ENCODE peak calls at places on chromosomes 13 and 19, in five cellular contexts. L, Q, W, Y and A are unnamed samples.
A peak's percentile ranks its signal among the peaks of the same experiment; 100 is the strongest.

GRCh38 chr19:19956431-19957075 is 55.8 kb downstream of the ZNF93 start:
- DNase-seq in Q (no peak), L (no peak), Y (no peak), W (no peak), A (no peak)

GRCh38 chr19:7500811-7501450 is 12.1 kb upstream of the PEX11G start:
- DNase-seq in Q (no peak), Y (peak; percentile 62), W (no peak), L (peak; percentile 74), A (peak; percentile 88)

GRCh38 chr13:26253787-26254582 is at the start of gene CDK8:
- DNase-seq in W (peak; percentile 76), L (peak; percentile 92), Y (peak; percentile 84), Q (peak; percentile 93), A (peak; percentile 92)

GRCh38 chr13:52713894-52714293 is 25.7 kb downstream of the CNMD start:
- DNase-seq in L (peak; percentile 15), W (no peak), Q (no peak), Y (no peak), A (no peak)

GRCh38 chr13:52405767-52406494 is at the start of gene THSD1:
- DNase-seq in Y (peak; percentile 34), W (no peak), L (peak; percentile 24), Q (peak; percentile 71), A (no peak)

GRCh38 chr19:46232938-46233621 is 3.5 kb downstream of the IGFL1 start:
- DNase-seq in L (no peak), Y (no peak), W (no peak), Q (no peak), A (no peak)

GRCh38 chr13:74270018-74270417 is 135.8 kb upstream of the KLF12 start:
- DNase-seq in L (no peak), Q (no peak), W (no peak), Y (no peak), A (no peak)

GRCh38 chr13:94620286-94620896 is 18.7 kb downstream of the GPR180 start:
- DNase-seq in L (no peak), Q (no peak), Y (no peak), W (no peak), A (peak; percentile 53)

GRCh38 chr13:78137404-78138142 is 218.9 kb upstream of the EDNRB start:
- DNase-seq in Q (no peak), W (no peak), L (no peak), Y (no peak), A (peak; percentile 62)

GRCh38 chr19:43798546-43799409 is 3.5 kb downstream of the LYPD5 start:
- DNase-seq in Q (no peak), L (peak; percentile 69), W (no peak), Y (peak; percentile 52), A (peak; percentile 66)

GRCh38 chr13:43388282-43389034 is 365.1 kb downstream of the DNAJC15 start:
- DNase-seq in Q (no peak), Y (peak; percentile 49), W (no peak), L (no peak), A (peak; percentile 52)

GRCh38 chr13:103133551-103133950 is 67.3 kb upstream of the SLC10A2 start:
- DNase-seq in W (no peak), Q (no peak), Y (peak; percentile 20), L (no peak), A (no peak)

GRCh38 chr19:50968709-50969412 is 530 bp downstream of the KLK6 start:
- DNase-seq in Y (no peak), Q (no peak), W (no peak), L (no peak), A (no peak)

GRCh38 chr13:40231311-40231710 is 435.1 kb downstream of the FOXO1 start:
- DNase-seq in Q (no peak), Y (no peak), W (no peak), L (no peak), A (no peak)

GRCh38 chr13:52356327-52356726 is 49.6 kb downstream of the THSD1 start:
- DNase-seq in Q (no peak), W (no peak), L (no peak), Y (no peak), A (no peak)

GRCh38 chr13:95745752-95746151 is 68.8 kb downstream of the DNAJC3 start:
- DNase-seq in Q (no peak), Y (no peak), L (no peak), W (no peak), A (peak; percentile 20)

GRCh38 chr13:85538957-85539356 is 260.3 kb downstream of the SLITRK6 start:
- DNase-seq in Q (no peak), Y (no peak), L (no peak), W (no peak), A (no peak)

GRCh38 chr13:71054358-71054757 is 812.6 kb downstream of the DACH1 start:
- DNase-seq in Y (no peak), W (no peak), Q (no peak), L (no peak), A (no peak)

GRCh38 chr13:99383946-99384345 is 76.7 kb upstream of the GPR183 start:
- DNase-seq in Q (no peak), Y (no peak), W (no peak), L (no peak), A (no peak)

GRCh38 chr19:37361994-37362393 is 8.9 kb upstream of the ZNF527 start:
- DNase-seq in Q (no peak), L (no peak), W (no peak), Y (no peak), A (no peak)

GRCh38 chr19:44753932-44754742 is 5.6 kb downstream of the BCL3 start:
- DNase-seq in L (peak; percentile 98), W (peak; percentile 87), Q (peak; percentile 95), Y (peak; percentile 94), A (peak; percentile 95)

GRCh38 chr13:64688893-64689677 is 2541.1 kb downstream of the PCDH9 start:
- DNase-seq in Y (no peak), Q (no peak), W (no peak), L (no peak), A (no peak)

GRCh38 chr13:90184355-90184754 is 1163.1 kb upstream of the MIR17HG start:
- DNase-seq in L (no peak), Y (no peak), Q (no peak), W (no peak), A (peak; percentile 26)

GRCh38 chr19:43495082-43495481 is 9.5 kb downstream of the PHLDB3 start:
- DNase-seq in Y (no peak), Q (no peak), W (no peak), L (no peak), A (no peak)

GRCh38 chr13:84745051-84745551 is 862.8 kb upstream of the SLITRK1 start:
- DNase-seq in Y (no peak), L (no peak), Q (no peak), W (no peak), A (no peak)

GRCh38 chr19:2289714-2290435 is 7.9 kb upstream of the PEAK3 start:
- DNase-seq in W (no peak), Y (no peak), L (peak; percentile 53), Q (no peak), A (no peak)

GRCh38 chr13:103140001-103140671 is 73.9 kb upstream of the SLC10A2 start:
- DNase-seq in Q (no peak), Y (no peak), W (no peak), L (no peak), A (peak; percentile 63)

GRCh38 chr13:33794576-33794975 is 23.4 kb upstream of the RFC3 start:
- DNase-seq in Q (no peak), L (no peak), Y (no peak), W (no peak), A (no peak)

GRCh38 chr13:33798023-33798422 is 19.9 kb upstream of the RFC3 start:
- DNase-seq in W (no peak), Q (no peak), Y (no peak), L (no peak), A (no peak)

GRCh38 chr13:33793726-33794125 is 24.2 kb upstream of the RFC3 start:
- DNase-seq in L (no peak), Y (no peak), Q (no peak), W (no peak), A (no peak)

GRCh38 chr13:33797622-33798021 is 20.3 kb upstream of the RFC3 start:
- DNase-seq in Q (no peak), W (no peak), Y (peak; percentile 19), L (no peak), A (no peak)

GRCh38 chr13:33796095-33796494 is 21.9 kb upstream of the RFC3 start:
- DNase-seq in Q (no peak), W (no peak), L (no peak), Y (no peak), A (no peak)
- H3K4me1 ChIP-seq in Q (peaks cover 3% of the 10 kb centered on the region), W (no peaks in the 10 kb centered on the region), L (peaks cover 8% of the 10 kb centered on the region), Y (peaks cover 21% of the 10 kb centered on the region), A (no peaks in the 10 kb centered on the region)

GRCh38 chr13:44921931-44922758 is 67.1 kb downstream of the NUFIP1 start:
- DNase-seq in Q (peak; percentile 91), W (peak; percentile 62), Y (peak; percentile 80), L (peak; percentile 31), A (peak; percentile 52)
- H3K4me3 ChIP-seq in Q (no peak overlapping the region), W (no peak overlapping the region), Y (no peak overlapping the region), L (no peak overlapping the region), A (no peak overlapping the region)

GRCh38 chr19:48624791-48625723 is 5.8 kb downstream of the SPHK2 start:
- DNase-seq in Y (no peak), W (no peak), Q (peak; percentile 69), L (peak; percentile 79), A (peak; percentile 87)
- H3K4me1 ChIP-seq in Y (peaks cover 23% of the 10 kb centered on the region), W (peaks cover 24% of the 10 kb centered on the region), Q (peaks cover 24% of the 10 kb centered on the region), L (peaks cover 52% of the 10 kb centered on the region), A (peaks cover 5% of the 10 kb centered on the region)

DNA sequence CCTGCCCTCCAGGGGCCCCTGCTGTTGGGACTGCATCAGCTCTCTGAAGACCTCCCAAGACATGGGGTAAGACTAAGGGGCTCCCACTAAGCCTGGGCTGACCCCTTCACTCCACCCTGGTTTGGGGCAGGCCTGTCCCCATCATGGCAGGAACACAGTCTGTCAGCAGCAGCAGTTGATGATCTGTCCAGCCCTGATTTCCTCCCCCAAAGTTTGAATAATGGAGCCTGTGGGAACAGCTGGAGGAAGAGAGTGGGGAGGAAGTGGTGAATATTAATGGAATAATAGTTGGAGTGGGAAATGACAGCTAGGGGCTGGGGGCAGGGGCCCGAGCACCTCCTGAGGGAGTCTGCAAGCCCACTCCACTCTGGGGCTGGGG is 1.3 kb upstream of the B3GNT8 start:
- DNase-seq in W (no peak), Y (no peak), L (no peak), Q (no peak), A (no peak)
- H3K4me3 ChIP-seq in W (peak overlapping the region; percentile 90), Y (no peak overlapping the region), L (no peak overlapping the region), Q (peak overlapping the region; percentile 63), A (peak overlapping the region; percentile 78)

DNA sequence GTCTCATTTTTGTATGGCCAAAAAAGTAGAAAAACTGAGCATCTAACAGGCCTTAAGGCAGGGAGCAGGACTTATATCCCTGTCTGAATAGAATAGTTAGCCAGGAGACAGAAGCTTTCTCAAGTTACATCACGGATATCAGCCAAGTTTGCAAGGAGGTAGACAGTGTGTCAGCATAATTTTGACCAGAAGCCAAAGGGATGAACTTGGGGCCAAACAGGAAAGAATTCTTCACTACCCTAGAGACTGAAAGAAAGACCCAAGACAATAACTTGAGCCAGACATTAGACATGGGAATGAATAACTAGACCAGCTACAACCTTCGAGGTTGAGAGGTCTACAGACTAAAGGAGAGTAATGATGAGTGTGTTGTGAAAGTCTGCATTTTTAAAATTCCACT is 48.1 kb upstream of the PCDH9 start:
- DNase-seq in Q (no peak), L (no peak), Y (no peak), W (no peak), A (no peak)
- H3K4me1 ChIP-seq in Q (no peaks in the 10 kb centered on the region), L (no peaks in the 10 kb centered on the region), Y (no peaks in the 10 kb centered on the region), W (no peaks in the 10 kb centered on the region), A (no peaks in the 10 kb centered on the region)